ENCODE peak calls at places on chromosomes 3 and 15, in eight cellular contexts. T is spleen, L is AG08395, B is choroid plexus epithelial cell, H is GM23338, E is substantia nigra, P is NCI-H510A treated with DMSO at 0.1 percent for 48 hours, M is left ventricle myocardium inferior. W is an unnamed sample.

GRCh38 chr3:179771797-179772196 is 119.0 kb downstream of the USP13 start:
- DNase-seq in P (no peak), M (no peak), L (no peak), H (no peak), B (no peak), E (no peak), T (no peak), W (no peak)

GRCh38 chr15:57090460-57090859 is 172.0 kb downstream of the TCF12 start:
- DNase-seq in P (no peak), B (peak; percentile 11), L (no peak), T (no peak), M (no peak), E (no peak), H (no peak), W (peak; percentile 26)

GRCh38 chr15:29784413-29784812 is 37.9 kb downstream of the TJP1 start:
- DNase-seq in B (peak; percentile 32), T (no peak), P (no peak), H (no peak), M (no peak), L (no peak), E (no peak), W (no peak)

GRCh38 chr3:156388469-156389150 is 166.3 kb downstream of the SSR3 start:
- DNase-seq in B (peak; percentile 84), H (no peak), E (no peak), P (no peak), L (peak; percentile 85), T (no peak), M (peak; percentile 40), W (no peak)

GRCh38 chr3:138608322-138609214 is at the start of gene FAIM:
- DNase-seq in H (peak; percentile 78), M (peak; percentile 65), P (peak; percentile 22), L (peak; percentile 52), T (peak; percentile 94), B (peak; percentile 74), E (peak; percentile 18), W (peak; percentile 86)

GRCh38 chr3:13895155-13896105 is 15.6 kb upstream of the WNT7A start:
- DNase-seq in M (peak; percentile 96), L (peak; percentile 97), B (peak; percentile 86), T (peak; percentile 97), H (peak; percentile 98), E (peak; percentile 51), P (peak; percentile 9), W (peak; percentile 51)

GRCh38 chr3:195549931-195550519 is 6.9 kb upstream of the PPP1R2 start:
- DNase-seq in T (peak; percentile 93), P (peak; percentile 55), M (no peak), L (no peak), H (no peak), E (no peak), B (peak; percentile 71), W (no peak)

GRCh38 chr3:99866167-99866810 is 48.6 kb downstream of the CMSS1 start:
- DNase-seq in H (no peak), E (no peak), L (peak; percentile 69), P (no peak), B (peak; percentile 90), T (no peak), M (no peak), W (no peak)

GRCh38 chr15:75389791-75390382 is 21.5 kb upstream of the MAN2C1 start:
- DNase-seq in P (peak; percentile 37), T (no peak), H (no peak), E (no peak), L (no peak), M (no peak), B (peak; percentile 65), W (no peak)

W was measured in NCI-H1436.